ENCODE peak calls at places on chromosomes 5 and 9, in five cellular contexts. One of them, this sample, is unnamed.

GRCh38 chr9:36543916-36544315 is 28.8 kb upstream of the MELK start:
- DNase-seq in mammary epithelial cell: peak
- DNase-seq in H1: no peak
- DNase-seq in CD8-positive, alpha-beta memory T cell: no peak
- DNase-seq in AG04450: no peak
- DNase-seq in this sample: no peak

GRCh38 chr9:113631093-113631765 is 167.7 kb downstream of the RGS3 start:
- DNase-seq in mammary epithelial cell: no peak
- DNase-seq in H1: no peak
- DNase-seq in CD8-positive, alpha-beta memory T cell: no peak
- DNase-seq in AG04450: no peak
- DNase-seq in this sample: no peak

GRCh38 chr5:14853685-14854084 is 17.9 kb downstream of the ANKH start:
- DNase-seq in mammary epithelial cell: no peak
- DNase-seq in H1: no peak
- DNase-seq in CD8-positive, alpha-beta memory T cell: no peak
- DNase-seq in AG04450: no peak
- DNase-seq in this sample: no peak

GRCh38 chr9:80077059-80077458 is 505.3 kb downstream of the TLE4 start:
- DNase-seq in mammary epithelial cell: no peak
- DNase-seq in H1: no peak
- DNase-seq in CD8-positive, alpha-beta memory T cell: no peak
- DNase-seq in AG04450: no peak
- DNase-seq in this sample: no peak

GRCh38 chr9:121783126-121783522 is 131.7 kb downstream of the DAB2IP start:
- DNase-seq in mammary epithelial cell: no peak
- DNase-seq in H1: no peak
- DNase-seq in CD8-positive, alpha-beta memory T cell: no peak
- DNase-seq in AG04450: no peak
- DNase-seq in this sample: no peak

GRCh38 chr9:13424204-13424603 is 144.7 kb upstream of the MPDZ start:
- DNase-seq in mammary epithelial cell: no peak
- DNase-seq in H1: no peak
- DNase-seq in CD8-positive, alpha-beta memory T cell: no peak
- DNase-seq in AG04450: no peak
- DNase-seq in this sample: no peak

GRCh38 chr5:56656816-56657740 is 158.3 kb upstream of the MAP3K1 start:
- DNase-seq in mammary epithelial cell: peak
- DNase-seq in H1: no peak
- DNase-seq in CD8-positive, alpha-beta memory T cell: no peak
- DNase-seq in AG04450: no peak
- DNase-seq in this sample: no peak

GRCh38 chr9:91795500-91796241 is 154.4 kb downstream of the ROR2 start:
- DNase-seq in mammary epithelial cell: peak
- DNase-seq in H1: no peak
- DNase-seq in CD8-positive, alpha-beta memory T cell: no peak
- DNase-seq in AG04450: no peak
- DNase-seq in this sample: no peak

GRCh38 chr5:81696418-81697397 is 54.2 kb downstream of the SSBP2 start:
- DNase-seq in mammary epithelial cell: no peak
- DNase-seq in H1: no peak
- DNase-seq in CD8-positive, alpha-beta memory T cell: no peak
- DNase-seq in AG04450: no peak
- DNase-seq in this sample: no peak

GRCh38 chr9:137708590-137709284 is 89.9 kb downstream of the EHMT1 start:
- DNase-seq in mammary epithelial cell: peak
- DNase-seq in H1: no peak
- DNase-seq in CD8-positive, alpha-beta memory T cell: no peak
- DNase-seq in AG04450: no peak
- DNase-seq in this sample: peak

GRCh38 chr5:16855475-16855874 is 80.6 kb downstream of the MYO10 start:
- DNase-seq in mammary epithelial cell: no peak
- DNase-seq in H1: no peak
- DNase-seq in CD8-positive, alpha-beta memory T cell: no peak
- DNase-seq in AG04450: no peak
- DNase-seq in this sample: no peak

GRCh38 chr9:138102246-138103051 is 224.9 kb downstream of the CACNA1B start:
- DNase-seq in mammary epithelial cell: no peak
- DNase-seq in H1: no peak
- DNase-seq in CD8-positive, alpha-beta memory T cell: no peak
- DNase-seq in AG04450: no peak
- DNase-seq in this sample: no peak

GRCh38 chr9:138078846-138079245 is 201.3 kb downstream of the CACNA1B start:
- DNase-seq in mammary epithelial cell: no peak
- DNase-seq in H1: no peak
- DNase-seq in CD8-positive, alpha-beta memory T cell: no peak
- DNase-seq in AG04450: no peak
- DNase-seq in this sample: no peak

GRCh38 chr5:2137444-2138050 is 254.8 kb upstream of the IRX4 start:
- DNase-seq in mammary epithelial cell: no peak
- DNase-seq in H1: no peak
- DNase-seq in CD8-positive, alpha-beta memory T cell: no peak
- DNase-seq in AG04450: no peak
- DNase-seq in this sample: no peak

GRCh38 chr5:14109041-14109747 is 33.9 kb upstream of the TRIO start:
- DNase-seq in mammary epithelial cell: peak
- DNase-seq in H1: no peak
- DNase-seq in CD8-positive, alpha-beta memory T cell: no peak
- DNase-seq in AG04450: no peak
- DNase-seq in this sample: peak

GRCh38 chr5:5188377-5189020 is 48.4 kb downstream of the ADAMTS16 start:
- DNase-seq in mammary epithelial cell: no peak
- DNase-seq in H1: no peak
- DNase-seq in CD8-positive, alpha-beta memory T cell: no peak
- DNase-seq in AG04450: no peak
- DNase-seq in this sample: no peak

GRCh38 chr5:144598451-144599068 is 427.9 kb downstream of the KCTD16 start:
- DNase-seq in mammary epithelial cell: no peak
- DNase-seq in H1: no peak
- DNase-seq in CD8-positive, alpha-beta memory T cell: no peak
- DNase-seq in AG04450: no peak
- DNase-seq in this sample: no peak

GRCh38 chr9:127388037-127388855 is 8.7 kb upstream of the SLC2A8 start:
- DNase-seq in mammary epithelial cell: peak
- DNase-seq in H1: no peak
- DNase-seq in CD8-positive, alpha-beta memory T cell: peak
- DNase-seq in AG04450: peak
- DNase-seq in this sample: peak

GRCh38 chr9:33924978-33925797 is 108.2 kb downstream of the UBE2R2 start:
- DNase-seq in mammary epithelial cell: no peak
- DNase-seq in H1: peak
- DNase-seq in CD8-positive, alpha-beta memory T cell: no peak
- DNase-seq in AG04450: peak
- DNase-seq in this sample: no peak

GRCh38 chr5:144028644-144029043 is 141.8 kb downstream of the YIPF5 start:
- DNase-seq in mammary epithelial cell: peak
- DNase-seq in H1: no peak
- DNase-seq in CD8-positive, alpha-beta memory T cell: no peak
- DNase-seq in AG04450: peak
- DNase-seq in this sample: no peak

GRCh38 chr9:86965627-86966395 is 18.5 kb upstream of the GAS1 start:
- DNase-seq in mammary epithelial cell: no peak
- DNase-seq in H1: no peak
- DNase-seq in CD8-positive, alpha-beta memory T cell: no peak
- DNase-seq in AG04450: no peak
- DNase-seq in this sample: no peak

GRCh38 chr9:89038354-89039091 is 47.3 kb downstream of the S1PR3 start:
- DNase-seq in mammary epithelial cell: peak
- DNase-seq in H1: no peak
- DNase-seq in CD8-positive, alpha-beta memory T cell: no peak
- DNase-seq in AG04450: peak
- DNase-seq in this sample: peak

GRCh38 chr9:32218100-32218767 is 166.2 kb upstream of the ACO1 start:
- DNase-seq in mammary epithelial cell: no peak
- DNase-seq in H1: no peak
- DNase-seq in CD8-positive, alpha-beta memory T cell: no peak
- DNase-seq in AG04450: no peak
- DNase-seq in this sample: no peak

GRCh38 chr5:142644640-142645361 is 41.1 kb downstream of the FGF1 start:
- DNase-seq in mammary epithelial cell: peak
- DNase-seq in H1: no peak
- DNase-seq in CD8-positive, alpha-beta memory T cell: no peak
- DNase-seq in AG04450: peak
- DNase-seq in this sample: peak

GRCh38 chr5:74070766-74071165 is 444.8 kb downstream of the ARHGEF28 start:
- DNase-seq in mammary epithelial cell: no peak
- DNase-seq in H1: no peak
- DNase-seq in CD8-positive, alpha-beta memory T cell: no peak
- DNase-seq in AG04450: no peak
- DNase-seq in this sample: no peak

GRCh38 chr5:65624570-65625555 is at the start of the genes SHLD3 and TRAPPC13:
- DNase-seq in mammary epithelial cell: peak
- DNase-seq in H1: peak
- DNase-seq in CD8-positive, alpha-beta memory T cell: peak
- DNase-seq in AG04450: peak
- DNase-seq in this sample: peak

GRCh38 chr5:141855265-141856029 is 22.8 kb downstream of the PCDH1 start:
- DNase-seq in mammary epithelial cell: no peak
- DNase-seq in H1: no peak
- DNase-seq in CD8-positive, alpha-beta memory T cell: no peak
- DNase-seq in AG04450: no peak
- DNase-seq in this sample: no peak

GRCh38 chr9:133417541-133418461 is at the start of gene REXO4:
- DNase-seq in mammary epithelial cell: peak
- DNase-seq in H1: peak
- DNase-seq in CD8-positive, alpha-beta memory T cell: peak
- DNase-seq in AG04450: peak
- DNase-seq in this sample: peak

GRCh38 chr5:71874521-71874920 is 155.4 kb downstream of the CARTPT start:
- DNase-seq in mammary epithelial cell: no peak
- DNase-seq in H1: no peak
- DNase-seq in CD8-positive, alpha-beta memory T cell: no peak
- DNase-seq in AG04450: no peak
- DNase-seq in this sample: no peak

GRCh38 chr9:85043248-85043647 is 373.7 kb downstream of the NTRK2 start:
- DNase-seq in mammary epithelial cell: no peak
- DNase-seq in H1: no peak
- DNase-seq in CD8-positive, alpha-beta memory T cell: no peak
- DNase-seq in AG04450: no peak
- DNase-seq in this sample: no peak
- H3K27ac ChIP-seq in mammary epithelial cell: no peak
- H3K27ac ChIP-seq in H1: no peak
- H3K27ac ChIP-seq in CD8-positive, alpha-beta memory T cell: no peak
- H3K27ac ChIP-seq in AG04450: no peak
- H3K27ac ChIP-seq in this sample: no peak

DNA sequence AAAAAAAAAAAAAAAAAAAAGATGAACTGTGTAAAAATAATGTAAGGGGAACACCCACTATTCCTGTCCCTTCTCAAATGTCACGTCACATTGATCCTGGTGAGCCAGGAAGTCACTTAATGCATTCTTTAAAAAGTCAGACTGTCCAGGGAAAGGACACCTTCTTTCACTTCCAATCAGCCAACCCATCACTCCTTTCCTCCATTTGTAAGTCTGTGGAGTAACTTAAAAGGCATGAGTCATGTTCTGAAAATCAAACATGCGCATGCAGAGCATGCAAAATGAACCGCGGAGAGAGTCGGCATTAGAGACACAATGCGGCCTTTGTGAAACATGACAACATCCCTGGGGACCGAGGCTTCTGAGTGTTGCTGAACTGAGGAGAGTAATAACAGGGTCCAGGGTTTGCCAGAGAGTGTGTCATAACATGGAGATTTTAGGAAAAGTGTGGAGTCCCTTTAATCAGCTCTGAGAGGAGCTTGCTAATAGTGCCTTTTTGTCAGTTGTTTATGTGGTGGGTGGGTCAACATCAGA is 77.6 kb upstream of the SEMA6A start:
- DNase-seq in mammary epithelial cell: peak
- DNase-seq in H1: peak
- DNase-seq in CD8-positive, alpha-beta memory T cell: no peak
- DNase-seq in AG04450: no peak
- DNase-seq in this sample: peak
- H3K27ac ChIP-seq in mammary epithelial cell: peak
- H3K27ac ChIP-seq in H1: no peak
- H3K27ac ChIP-seq in CD8-positive, alpha-beta memory T cell: no peak
- H3K27ac ChIP-seq in AG04450: no peak
- H3K27ac ChIP-seq in this sample: peak

DNA sequence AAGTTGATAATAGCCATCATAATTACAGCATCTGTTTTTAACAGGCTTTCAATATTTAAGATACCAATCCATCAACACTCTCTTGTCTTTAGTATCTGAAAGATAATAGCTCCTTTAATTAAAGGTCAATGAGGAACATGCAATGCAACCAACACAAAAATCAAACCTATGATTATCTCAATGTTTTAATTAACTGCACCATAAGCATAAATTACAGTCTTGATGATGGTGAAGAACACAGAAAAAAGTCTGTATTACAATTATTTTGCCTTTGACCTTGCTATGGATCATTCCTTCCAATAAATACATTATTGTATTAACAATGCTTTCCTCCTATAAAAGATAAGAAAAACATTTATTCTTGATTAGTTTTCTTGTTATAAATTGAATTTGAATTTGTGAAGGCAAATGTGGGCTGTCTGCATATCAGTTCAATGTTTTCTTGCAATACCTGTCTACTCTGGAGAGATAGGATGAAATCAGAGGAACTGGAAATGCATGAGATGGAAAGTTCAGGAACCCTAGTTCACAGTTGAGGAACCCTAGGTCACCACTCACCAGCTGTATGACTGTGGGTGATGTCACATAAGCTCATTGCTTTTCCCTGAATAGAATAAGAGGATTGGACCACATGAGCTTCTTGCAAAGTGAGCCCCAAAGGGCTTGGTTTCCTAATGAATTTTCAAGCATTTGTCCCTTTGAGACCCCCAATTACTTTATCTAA is 58.5 kb upstream of the ANXA1 start:
- DNase-seq in mammary epithelial cell: no peak
- DNase-seq in H1: no peak
- DNase-seq in CD8-positive, alpha-beta memory T cell: no peak
- DNase-seq in AG04450: no peak
- DNase-seq in this sample: no peak
- H3K27ac ChIP-seq in mammary epithelial cell: no peak
- H3K27ac ChIP-seq in H1: no peak
- H3K27ac ChIP-seq in CD8-positive, alpha-beta memory T cell: no peak
- H3K27ac ChIP-seq in AG04450: no peak
- H3K27ac ChIP-seq in this sample: no peak

DNA sequence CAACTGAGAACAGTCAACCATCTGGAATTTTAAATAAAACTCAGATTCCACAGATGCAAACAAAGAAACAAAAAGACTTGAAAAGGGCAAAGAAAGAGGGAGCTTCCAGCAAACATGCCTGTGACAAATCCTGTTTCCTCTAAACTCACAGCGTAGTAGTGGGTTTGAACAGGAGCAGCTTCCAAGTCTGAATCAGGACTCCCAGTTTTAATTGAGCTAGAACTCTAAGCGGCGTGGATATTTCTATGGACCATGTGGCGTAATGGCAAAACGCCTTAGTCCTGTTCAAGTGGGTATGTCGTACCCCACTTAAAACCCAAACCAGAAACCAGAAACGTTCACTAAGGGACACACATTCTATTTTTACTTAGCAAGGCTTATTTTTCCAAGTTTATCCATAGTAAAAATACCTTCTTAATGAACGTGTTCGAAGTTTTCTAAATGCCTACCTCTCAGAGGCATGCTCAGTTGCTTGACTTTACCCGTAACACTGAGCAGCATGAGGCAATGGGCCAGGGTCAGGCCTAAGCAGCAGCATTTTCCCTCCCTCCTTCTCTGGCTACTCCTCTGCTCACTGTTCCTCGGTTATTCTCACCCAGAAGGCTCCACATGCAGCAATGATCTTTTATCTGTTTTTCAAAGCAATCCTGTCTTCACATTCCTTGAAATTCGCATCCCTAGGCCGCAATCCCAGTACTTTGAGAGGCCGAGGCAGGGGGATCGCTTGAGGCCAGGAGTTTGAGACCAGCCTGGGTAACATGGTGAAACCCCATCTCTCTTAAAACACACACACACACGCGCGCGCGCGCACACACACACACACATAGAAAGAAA is 77.9 kb downstream of the FNBP1 start:
- DNase-seq in mammary epithelial cell: no peak
- DNase-seq in H1: no peak
- DNase-seq in CD8-positive, alpha-beta memory T cell: no peak
- DNase-seq in AG04450: peak
- DNase-seq in this sample: no peak
- H3K27ac ChIP-seq in mammary epithelial cell: no peak
- H3K27ac ChIP-seq in H1: peak
- H3K27ac ChIP-seq in CD8-positive, alpha-beta memory T cell: no peak
- H3K27ac ChIP-seq in AG04450: peak
- H3K27ac ChIP-seq in this sample: no peak

This sample was measured in epithelial cell of prostate.